ENCODE peak calls at places on chromosomes 12 and 14, in six cellular contexts. One of them, this sample, is unnamed.
A peak's percentile ranks its signal among the peaks of the same experiment; 100 is the strongest.

GRCh38 chr14:51652168-51653095 is 722 bp downstream of the FRMD6 start:
- DNase-seq in trophoblast cell: peak; percentile 34
- DNase-seq in IMR-90: no peak
- DNase-seq in mesenchymal stem cell: no peak
- DNase-seq in H1: no peak
- DNase-seq in neuronal stem cell: no peak
- DNase-seq in this sample: peak; percentile 49

GRCh38 chr12:116483959-116484699 is 75.1 kb upstream of the MAP1LC3B2 start:
- DNase-seq in neuronal stem cell: no peak
- DNase-seq in trophoblast cell: peak; percentile 20
- DNase-seq in IMR-90: no peak
- DNase-seq in mesenchymal stem cell: no peak
- DNase-seq in H1: no peak
- DNase-seq in this sample: no peak

GRCh38 chr14:70804556-70805162 is 4.7 kb downstream of the MAP3K9 start:
- DNase-seq in H1: no peak
- DNase-seq in neuronal stem cell: no peak
- DNase-seq in trophoblast cell: no peak
- DNase-seq in IMR-90: peak; percentile 8
- DNase-seq in mesenchymal stem cell: peak; percentile 26
- DNase-seq in this sample: no peak

GRCh38 chr14:105346200-105346533 is 31.6 kb downstream of the PACS2 start:
- DNase-seq in H1: no peak
- DNase-seq in trophoblast cell: no peak
- DNase-seq in IMR-90: no peak
- DNase-seq in mesenchymal stem cell: no peak
- DNase-seq in neuronal stem cell: no peak
- DNase-seq in this sample: no peak

GRCh38 chr12:85872497-85873091 is 1.5 kb upstream of the NTS start:
- DNase-seq in trophoblast cell: peak; percentile 85
- DNase-seq in neuronal stem cell: peak; percentile 51
- DNase-seq in IMR-90: peak; percentile 64
- DNase-seq in H1: no peak
- DNase-seq in mesenchymal stem cell: peak; percentile 66
- DNase-seq in this sample: no peak

GRCh38 chr12:112424126-112424525 is 5.4 kb downstream of the PTPN11 start:
- DNase-seq in trophoblast cell: no peak
- DNase-seq in neuronal stem cell: no peak
- DNase-seq in mesenchymal stem cell: no peak
- DNase-seq in IMR-90: no peak
- DNase-seq in H1: no peak
- DNase-seq in this sample: no peak

GRCh38 chr12:3380200-3381020 is 110.6 kb upstream of the PRMT8 start:
- DNase-seq in trophoblast cell: no peak
- DNase-seq in mesenchymal stem cell: no peak
- DNase-seq in neuronal stem cell: no peak
- DNase-seq in H1: no peak
- DNase-seq in IMR-90: no peak
- DNase-seq in this sample: peak; percentile 24

GRCh38 chr14:54709867-54710266 is 142.9 kb downstream of the SAMD4A start:
- DNase-seq in mesenchymal stem cell: no peak
- DNase-seq in trophoblast cell: no peak
- DNase-seq in IMR-90: no peak
- DNase-seq in neuronal stem cell: no peak
- DNase-seq in H1: no peak
- DNase-seq in this sample: no peak

GRCh38 chr14:38762845-38763244 is 340.2 kb downstream of the SEC23A start:
- DNase-seq in H1: no peak
- DNase-seq in IMR-90: no peak
- DNase-seq in trophoblast cell: no peak
- DNase-seq in mesenchymal stem cell: no peak
- DNase-seq in neuronal stem cell: no peak
- DNase-seq in this sample: no peak

GRCh38 chr12:22529281-22530060 is 14.9 kb downstream of the C2CD5 start:
- DNase-seq in mesenchymal stem cell: peak; percentile 47
- DNase-seq in trophoblast cell: peak; percentile 53
- DNase-seq in neuronal stem cell: no peak
- DNase-seq in H1: no peak
- DNase-seq in IMR-90: peak; percentile 63
- DNase-seq in this sample: no peak

GRCh38 chr14:104442611-104443390 is 136.8 kb upstream of the C14orf180 start:
- DNase-seq in trophoblast cell: no peak
- DNase-seq in IMR-90: no peak
- DNase-seq in H1: no peak
- DNase-seq in neuronal stem cell: no peak
- DNase-seq in mesenchymal stem cell: no peak
- DNase-seq in this sample: peak; percentile 31

GRCh38 chr12:131618303-131618658 is 92.6 kb upstream of the SFSWAP start:
- DNase-seq in IMR-90: no peak
- DNase-seq in trophoblast cell: peak; percentile 16
- DNase-seq in H1: no peak
- DNase-seq in neuronal stem cell: peak; percentile 56
- DNase-seq in mesenchymal stem cell: no peak
- DNase-seq in this sample: peak; percentile 71

GRCh38 chr14:74951443-74952194 is 3.8 kb downstream of the PGF start:
- DNase-seq in neuronal stem cell: no peak
- DNase-seq in mesenchymal stem cell: no peak
- DNase-seq in H1: no peak
- DNase-seq in IMR-90: no peak
- DNase-seq in trophoblast cell: no peak
- DNase-seq in this sample: no peak

GRCh38 chr12:19095869-19096480 is 33.6 kb upstream of the PLEKHA5 start:
- DNase-seq in neuronal stem cell: no peak
- DNase-seq in H1: no peak
- DNase-seq in mesenchymal stem cell: peak; percentile 16
- DNase-seq in IMR-90: peak; percentile 17
- DNase-seq in trophoblast cell: peak; percentile 76
- DNase-seq in this sample: no peak

GRCh38 chr12:132222096-132222807 is 78.0 kb downstream of the NOC4L start:
- DNase-seq in neuronal stem cell: peak; percentile 44
- DNase-seq in IMR-90: peak; percentile 2
- DNase-seq in mesenchymal stem cell: peak; percentile 6
- DNase-seq in trophoblast cell: peak; percentile 83
- DNase-seq in H1: no peak
- DNase-seq in this sample: no peak

GRCh38 chr12:100826323-100826722 is 31.7 kb downstream of the ANO4 start:
- DNase-seq in mesenchymal stem cell: peak; percentile 64
- DNase-seq in IMR-90: peak; percentile 58
- DNase-seq in H1: no peak
- DNase-seq in trophoblast cell: peak; percentile 77
- DNase-seq in neuronal stem cell: peak; percentile 63
- DNase-seq in this sample: peak; percentile 55

GRCh38 chr14:20697273-20698017 is 8.9 kb downstream of the ANG start:
- DNase-seq in mesenchymal stem cell: peak; percentile 62
- DNase-seq in H1: no peak
- DNase-seq in neuronal stem cell: peak; percentile 63
- DNase-seq in trophoblast cell: peak; percentile 91
- DNase-seq in IMR-90: peak; percentile 75
- DNase-seq in this sample: peak; percentile 73

GRCh38 chr12:116662612-116663144 is 75.2 kb downstream of the SPRING1 start:
- DNase-seq in H1: no peak
- DNase-seq in neuronal stem cell: peak; percentile 46
- DNase-seq in IMR-90: peak; percentile 37
- DNase-seq in trophoblast cell: peak; percentile 13
- DNase-seq in mesenchymal stem cell: peak; percentile 42
- DNase-seq in this sample: peak; percentile 57

GRCh38 chr12:121294151-121294889 is 2.2 kb downstream of the CAMKK2 start:
- DNase-seq in mesenchymal stem cell: no peak
- DNase-seq in trophoblast cell: no peak
- DNase-seq in neuronal stem cell: no peak
- DNase-seq in H1: no peak
- DNase-seq in IMR-90: no peak
- DNase-seq in this sample: no peak

DNA sequence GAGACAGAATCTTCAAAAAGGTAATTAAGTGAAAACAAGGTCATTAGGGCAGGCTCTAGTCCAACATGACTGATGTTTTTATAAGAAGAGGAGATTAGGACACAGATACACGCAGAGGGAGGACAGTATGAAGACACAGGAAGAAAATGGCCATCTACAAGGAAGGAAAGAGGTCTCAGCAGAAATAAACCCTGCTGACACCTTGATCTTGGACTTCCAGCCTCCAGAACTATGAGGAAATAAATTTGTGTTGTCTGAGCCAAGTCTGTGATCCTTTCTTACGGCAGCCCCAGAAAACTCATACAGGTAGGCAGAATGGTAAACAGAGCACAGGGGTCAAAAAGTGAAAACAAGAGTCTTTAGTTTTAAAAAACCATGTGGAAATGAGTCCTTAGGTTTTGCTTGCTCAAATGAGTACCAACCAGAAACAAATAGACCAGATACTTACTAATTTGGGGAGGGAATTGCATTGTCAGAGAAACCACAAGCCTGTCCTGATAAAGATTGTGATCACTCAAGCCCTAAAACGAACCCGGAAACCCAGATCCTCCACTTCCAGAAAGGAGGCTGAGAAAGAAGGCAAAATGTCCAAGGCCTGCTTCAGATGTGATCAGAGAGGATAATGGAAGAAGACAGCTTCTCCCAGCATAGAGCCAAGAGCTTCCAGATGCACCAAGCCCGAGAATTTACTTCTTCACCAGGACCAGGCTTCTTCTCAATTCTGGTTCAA is 93.9 kb downstream of the DUSP6 start:
- DNase-seq in H1: no peak
- DNase-seq in mesenchymal stem cell: no peak
- DNase-seq in trophoblast cell: no peak
- DNase-seq in neuronal stem cell: no peak
- DNase-seq in IMR-90: no peak
- DNase-seq in this sample: no peak
- H3K14ac ChIP-seq in H1: no peak overlapping the region
- H3K14ac ChIP-seq in mesenchymal stem cell: no peak overlapping the region
- H3K14ac ChIP-seq in trophoblast cell: no peak overlapping the region
- H3K14ac ChIP-seq in neuronal stem cell: no peak overlapping the region
- H3K14ac ChIP-seq in IMR-90: no peak overlapping the region
- H3K14ac ChIP-seq in this sample: no peak overlapping the region

GRCh38 chr14:100304825-100305445 is 1.3 kb downstream of the SLC25A29 start:
- DNase-seq in neuronal stem cell: no peak
- DNase-seq in mesenchymal stem cell: peak; percentile 50
- DNase-seq in trophoblast cell: peak; percentile 18
- DNase-seq in H1: no peak
- DNase-seq in IMR-90: peak; percentile 22
- DNase-seq in this sample: peak; percentile 83

GRCh38 chr14:100303179-100303578 is 3.1 kb downstream of the SLC25A29 start:
- DNase-seq in H1: no peak
- DNase-seq in neuronal stem cell: no peak
- DNase-seq in IMR-90: no peak
- DNase-seq in trophoblast cell: peak; percentile 30
- DNase-seq in mesenchymal stem cell: peak; percentile 38
- DNase-seq in this sample: no peak

GRCh38 chr14:100305446-100306255 is 593 bp downstream of the SLC25A29 start:
- DNase-seq in neuronal stem cell: no peak
- DNase-seq in H1: no peak
- DNase-seq in trophoblast cell: no peak
- DNase-seq in IMR-90: no peak
- DNase-seq in mesenchymal stem cell: no peak
- DNase-seq in this sample: peak; percentile 57

GRCh38 chr14:100302616-100303015 is 3.6 kb downstream of the SLC25A29 start:
- DNase-seq in trophoblast cell: no peak
- DNase-seq in H1: no peak
- DNase-seq in mesenchymal stem cell: no peak
- DNase-seq in IMR-90: no peak
- DNase-seq in neuronal stem cell: no peak
- DNase-seq in this sample: no peak

GRCh38 chr14:100303925-100304324 is 2.3 kb downstream of the SLC25A29 start:
- DNase-seq in trophoblast cell: no peak
- DNase-seq in H1: no peak
- DNase-seq in mesenchymal stem cell: no peak
- DNase-seq in neuronal stem cell: no peak
- DNase-seq in IMR-90: no peak
- DNase-seq in this sample: no peak
- H3K4me1 ChIP-seq in trophoblast cell: peaks cover 19% of the 10 kb centered on the region
- H3K4me1 ChIP-seq in H1: peaks cover 10% of the 10 kb centered on the region
- H3K4me1 ChIP-seq in mesenchymal stem cell: peaks cover 33% of the 10 kb centered on the region
- H3K4me1 ChIP-seq in neuronal stem cell: peaks cover 29% of the 10 kb centered on the region
- H3K4me1 ChIP-seq in IMR-90: peaks cover 14% of the 10 kb centered on the region
- H3K4me1 ChIP-seq in this sample: no peaks in the 10 kb centered on the region

GRCh38 chr12:104306376-104306775 is 2.8 kb downstream of the EID3 start:
- DNase-seq in mesenchymal stem cell: no peak
- DNase-seq in neuronal stem cell: no peak
- DNase-seq in H1: no peak
- DNase-seq in IMR-90: no peak
- DNase-seq in trophoblast cell: no peak
- DNase-seq in this sample: no peak
- H3K14ac ChIP-seq in mesenchymal stem cell: no peak overlapping the region
- H3K14ac ChIP-seq in neuronal stem cell: no peak overlapping the region
- H3K14ac ChIP-seq in H1: no peak overlapping the region
- H3K14ac ChIP-seq in IMR-90: no peak overlapping the region
- H3K14ac ChIP-seq in trophoblast cell: no peak overlapping the region
- H3K14ac ChIP-seq in this sample: no peak overlapping the region

GRCh38 chr12:124675881-124676688 is 108.7 kb upstream of the NCOR2 start:
- DNase-seq in H1: no peak
- DNase-seq in mesenchymal stem cell: peak; percentile 84
- DNase-seq in neuronal stem cell: no peak
- DNase-seq in trophoblast cell: peak; percentile 89
- DNase-seq in IMR-90: peak; percentile 71
- DNase-seq in this sample: no peak

GRCh38 chr12:124679047-124679446 is 111.6 kb upstream of the NCOR2 start:
- DNase-seq in neuronal stem cell: no peak
- DNase-seq in H1: no peak
- DNase-seq in IMR-90: no peak
- DNase-seq in mesenchymal stem cell: no peak
- DNase-seq in trophoblast cell: no peak
- DNase-seq in this sample: no peak

GRCh38 chr12:124678421-124678893 is 111.0 kb upstream of the NCOR2 start:
- DNase-seq in mesenchymal stem cell: peak; percentile 48
- DNase-seq in neuronal stem cell: no peak
- DNase-seq in H1: no peak
- DNase-seq in trophoblast cell: peak; percentile 98
- DNase-seq in IMR-90: no peak
- DNase-seq in this sample: no peak

GRCh38 chr12:124676725-124677462 is 109.5 kb upstream of the NCOR2 start:
- DNase-seq in H1: no peak
- DNase-seq in trophoblast cell: no peak
- DNase-seq in mesenchymal stem cell: no peak
- DNase-seq in IMR-90: no peak
- DNase-seq in neuronal stem cell: no peak
- DNase-seq in this sample: no peak

DNA sequence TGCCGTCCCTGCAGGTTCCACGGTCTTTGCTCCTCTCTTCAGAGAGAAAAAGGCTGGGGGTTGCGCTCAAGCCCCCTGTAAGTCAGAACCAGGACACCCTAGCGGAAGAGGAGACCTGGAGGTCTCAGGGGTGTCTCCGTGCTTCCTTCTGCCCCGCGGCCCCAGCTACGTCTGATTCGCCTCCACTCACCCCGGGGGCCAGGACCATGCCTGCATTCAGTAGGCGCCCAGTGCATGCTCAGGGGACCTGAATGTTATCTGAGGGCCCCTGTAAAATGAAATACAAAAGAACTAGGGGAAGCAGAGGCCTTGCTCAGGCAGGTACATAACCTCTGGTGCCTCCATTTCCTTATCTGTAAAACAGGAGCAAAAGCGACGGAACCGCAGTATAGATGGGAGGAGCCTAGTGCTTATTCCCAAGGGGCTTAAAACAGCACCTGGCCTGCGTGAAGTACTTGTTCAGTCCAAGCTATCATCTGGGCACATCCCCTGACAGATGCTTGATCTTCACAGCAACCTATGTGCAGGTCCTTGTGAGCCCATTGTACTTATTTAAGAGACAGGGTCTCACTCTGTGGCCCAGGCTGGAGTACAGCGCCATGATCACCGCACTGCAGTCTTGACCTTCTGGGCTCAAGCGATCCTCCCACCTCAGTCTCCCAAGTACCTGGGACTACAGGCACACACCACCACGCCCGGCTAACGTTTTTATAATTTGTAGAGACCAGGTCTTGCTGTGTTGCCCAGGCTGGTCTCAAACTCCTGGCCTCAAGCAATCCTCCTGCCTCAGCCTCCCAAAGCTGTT is 110.3 kb upstream of the NCOR2 start:
- DNase-seq in neuronal stem cell: no peak
- DNase-seq in H1: no peak
- DNase-seq in IMR-90: no peak
- DNase-seq in trophoblast cell: no peak
- DNase-seq in mesenchymal stem cell: no peak
- DNase-seq in this sample: no peak
- H3K4me1 ChIP-seq in neuronal stem cell: peaks cover 12% of the 10 kb centered on the region
- H3K4me1 ChIP-seq in H1: no peaks in the 10 kb centered on the region
- H3K4me1 ChIP-seq in IMR-90: peaks cover 28% of the 10 kb centered on the region
- H3K4me1 ChIP-seq in trophoblast cell: peaks cover 29% of the 10 kb centered on the region
- H3K4me1 ChIP-seq in mesenchymal stem cell: peaks cover 69% of the 10 kb centered on the region
- H3K4me1 ChIP-seq in this sample: no peaks in the 10 kb centered on the region